ENCODE peak calls at places on chromosome 16, in six cellular contexts. One of them, this sample, is unnamed.

GRCh38 chr16:84423416-84423837 is 55.1 kb downstream of the ATP2C2 start:
- ATAC-seq in K562: peak; percentile 96
- ATAC-seq in upper lobe of left lung: no peak
- ATAC-seq in GM23338: peak; percentile 68
- ATAC-seq in GM12878: peak; percentile 84
- ATAC-seq in Panc1: peak; percentile 60
- ATAC-seq in this sample: no peak

GRCh38 chr16:59356144-59356543 is 622.0 kb upstream of the GOT2 start:
- ATAC-seq in GM12878: no peak
- ATAC-seq in K562: no peak
- ATAC-seq in GM23338: no peak
- ATAC-seq in upper lobe of left lung: no peak
- ATAC-seq in Panc1: no peak
- ATAC-seq in this sample: no peak

GRCh38 chr16:10885246-10885645 is 8.2 kb downstream of the CIITA start:
- ATAC-seq in Panc1: no peak
- ATAC-seq in GM12878: peak; percentile 21
- ATAC-seq in K562: no peak
- ATAC-seq in upper lobe of left lung: no peak
- ATAC-seq in GM23338: no peak
- ATAC-seq in this sample: no peak

GRCh38 chr16:4537376-4538066 is 1.1 kb downstream of the CDIP1 start:
- ATAC-seq in GM23338: peak; percentile 34
- ATAC-seq in GM12878: peak; percentile 36
- ATAC-seq in K562: no peak
- ATAC-seq in upper lobe of left lung: no peak
- ATAC-seq in Panc1: peak; percentile 52
- ATAC-seq in this sample: no peak

GRCh38 chr16:49484936-49485335 is 111.3 kb downstream of the C16orf78 start:
- ATAC-seq in GM12878: no peak
- ATAC-seq in upper lobe of left lung: no peak
- ATAC-seq in GM23338: no peak
- ATAC-seq in K562: no peak
- ATAC-seq in Panc1: no peak
- ATAC-seq in this sample: no peak

GRCh38 chr16:31002810-31003209 is 7.6 kb downstream of the STX1B start:
- ATAC-seq in GM23338: no peak
- ATAC-seq in K562: no peak
- ATAC-seq in upper lobe of left lung: no peak
- ATAC-seq in GM12878: no peak
- ATAC-seq in Panc1: no peak
- ATAC-seq in this sample: no peak

GRCh38 chr16:10933865-10934264 is 8.4 kb downstream of the DEXI start:
- ATAC-seq in K562: no peak
- ATAC-seq in GM12878: no peak
- ATAC-seq in GM23338: no peak
- ATAC-seq in upper lobe of left lung: no peak
- ATAC-seq in Panc1: no peak
- ATAC-seq in this sample: no peak

GRCh38 chr16:50310308-50311133 is 44.2 kb downstream of the ADCY7 start:
- ATAC-seq in Panc1: peak; percentile 24
- ATAC-seq in K562: no peak
- ATAC-seq in GM12878: peak; percentile 5
- ATAC-seq in upper lobe of left lung: no peak
- ATAC-seq in GM23338: peak; percentile 29
- ATAC-seq in this sample: no peak

DNA sequence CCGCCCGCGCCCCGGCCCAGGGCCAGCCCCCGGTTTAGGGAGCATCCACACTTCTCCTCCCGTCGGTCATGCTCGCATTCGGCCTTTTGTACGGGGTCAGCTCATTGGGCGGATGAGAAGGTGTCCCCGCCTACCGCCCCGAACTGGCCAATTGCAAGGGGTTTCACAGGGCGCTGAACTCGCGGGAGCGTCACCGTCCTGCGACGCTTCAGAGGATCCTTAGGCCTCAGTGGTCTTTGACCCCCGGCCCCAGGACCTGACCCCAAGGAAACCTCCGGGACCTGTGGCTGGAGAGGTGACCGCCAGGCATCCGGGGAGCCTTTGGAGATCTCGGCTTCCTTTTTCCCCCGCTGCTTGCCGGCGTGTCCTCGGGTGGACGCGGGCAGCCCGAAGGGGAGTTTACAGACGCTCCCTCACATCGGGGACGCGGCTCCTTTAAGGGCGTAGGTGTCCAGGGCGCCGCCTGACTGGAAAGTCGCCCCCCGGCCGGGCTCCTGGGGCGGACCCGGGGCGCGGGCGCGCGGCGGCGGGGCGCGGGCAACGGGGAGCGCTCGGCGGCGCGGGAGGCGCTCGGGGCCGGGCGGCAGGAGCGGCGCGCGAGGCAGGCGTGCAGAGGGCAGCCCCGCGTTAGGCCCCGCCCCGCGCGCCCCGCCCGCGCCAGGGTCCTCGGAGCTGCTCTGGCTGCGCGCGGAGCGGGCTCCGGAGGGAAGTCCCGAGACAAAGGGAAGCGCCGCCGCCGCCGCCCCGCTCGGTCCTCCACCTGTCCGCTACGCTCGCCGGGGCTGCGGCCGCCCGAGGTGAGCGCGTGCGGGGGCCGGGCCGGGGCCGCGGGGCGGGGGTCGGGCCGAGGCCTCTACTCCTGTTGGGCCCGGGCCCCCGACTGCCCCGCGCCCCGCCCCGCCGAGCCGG is at the start of gene UBE2I:
- ATAC-seq in Panc1: peak; percentile 90
- ATAC-seq in K562: peak; percentile 84
- ATAC-seq in upper lobe of left lung: peak; percentile 96
- ATAC-seq in GM23338: peak; percentile 85
- ATAC-seq in GM12878: peak; percentile 76
- ATAC-seq in this sample: peak; percentile 90
- TF ChIP-seq POLR2AphosphoS5 in Panc1: peak; percentile 62
- TF ChIP-seq POLR2AphosphoS5 in K562: peak; percentile 55
- TF ChIP-seq POLR2AphosphoS5 in upper lobe of left lung: peak; percentile 33
- TF ChIP-seq POLR2AphosphoS5 in GM23338: peak; percentile 48
- TF ChIP-seq POLR2AphosphoS5 in GM12878: peak; percentile 18
- TF ChIP-seq POLR2AphosphoS5 in this sample: peak; percentile 45

GRCh38 chr16:35214840-35215239 is 1755.4 kb downstream of the TP53TG3F start:
- ATAC-seq in Panc1: no peak
- ATAC-seq in upper lobe of left lung: no peak
- ATAC-seq in GM23338: no peak
- ATAC-seq in K562: no peak
- ATAC-seq in GM12878: no peak
- ATAC-seq in this sample: no peak
- TF ChIP-seq POLR2AphosphoS5 in Panc1: no peak
- TF ChIP-seq POLR2AphosphoS5 in upper lobe of left lung: no peak
- TF ChIP-seq POLR2AphosphoS5 in GM23338: no peak
- TF ChIP-seq POLR2AphosphoS5 in K562: no peak
- TF ChIP-seq POLR2AphosphoS5 in GM12878: no peak
- TF ChIP-seq POLR2AphosphoS5 in this sample: no peak

DNA sequence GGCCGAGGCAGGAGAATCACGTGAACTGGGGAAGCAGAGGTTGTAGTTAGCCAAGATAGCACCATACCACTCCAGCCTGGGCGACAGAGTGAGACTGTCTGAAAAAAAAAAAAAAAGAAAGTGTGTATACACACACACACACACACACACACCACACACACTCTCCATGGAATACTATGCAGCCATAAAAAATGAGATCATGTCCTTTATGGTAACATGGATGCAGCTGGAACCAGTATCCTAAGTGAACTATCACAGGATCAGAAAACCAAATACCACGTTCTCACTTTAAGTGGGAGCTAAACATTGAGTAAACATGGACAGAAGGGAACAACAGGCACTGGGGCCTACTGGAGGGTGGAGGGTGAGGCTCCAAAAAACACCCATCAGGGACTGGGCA is 16.7 kb downstream of the NDUFAB1 start:
- ATAC-seq in K562: no peak
- ATAC-seq in upper lobe of left lung: no peak
- ATAC-seq in GM23338: no peak
- ATAC-seq in GM12878: no peak
- ATAC-seq in Panc1: no peak
- ATAC-seq in this sample: no peak
- TF ChIP-seq POLR2AphosphoS5 in K562: no peak
- TF ChIP-seq POLR2AphosphoS5 in upper lobe of left lung: no peak
- TF ChIP-seq POLR2AphosphoS5 in GM23338: no peak
- TF ChIP-seq POLR2AphosphoS5 in GM12878: no peak
- TF ChIP-seq POLR2AphosphoS5 in Panc1: no peak
- TF ChIP-seq POLR2AphosphoS5 in this sample: no peak

GRCh38 chr16:1825381-1825863 is 1.2 kb downstream of the HAGH start:
- ATAC-seq in GM23338: no peak
- ATAC-seq in Panc1: no peak
- ATAC-seq in upper lobe of left lung: no peak
- ATAC-seq in GM12878: no peak
- ATAC-seq in K562: no peak
- ATAC-seq in this sample: no peak
- TF ChIP-seq POLR2AphosphoS5 in GM23338: no peak
- TF ChIP-seq POLR2AphosphoS5 in Panc1: no peak
- TF ChIP-seq POLR2AphosphoS5 in upper lobe of left lung: no peak
- TF ChIP-seq POLR2AphosphoS5 in GM12878: no peak
- TF ChIP-seq POLR2AphosphoS5 in K562: no peak
- TF ChIP-seq POLR2AphosphoS5 in this sample: no peak

This sample was measured in gastroesophageal sphincter.